ENCODE peak calls at places on chromosomes 12 and 14, in four cellular contexts. N, P, F and A are unnamed samples.

GRCh38 chr14:35534130-35534883 is at the start of gene INSM2:
- DNase-seq in P (peak), F (no peak), N (no peak), A (no peak)

GRCh38 chr14:93916476-93916875 is 10.7 kb upstream of the FAM181A start:
- DNase-seq in P (no peak), N (no peak), F (no peak), A (no peak)

GRCh38 chr12:117587646-117588287 is 226.3 kb upstream of the NOS1 start:
- DNase-seq in F (peak), P (peak), N (no peak), A (peak)

GRCh38 chr14:95045255-95045701 is 112.1 kb downstream of the DICER1 start:
- DNase-seq in P (no peak), N (no peak), F (no peak), A (no peak)

GRCh38 chr12:87200289-87200979 is 828.8 kb downstream of the C12orf50 start:
- DNase-seq in N (no peak), F (no peak), P (no peak), A (no peak)

GRCh38 chr12:26188132-26188531 is 7.2 kb upstream of the SSPN start:
- DNase-seq in P (no peak), F (no peak), N (no peak), A (no peak)

GRCh38 chr14:21940887-21941855 is 267.6 kb upstream of the OR4E1 start:
- DNase-seq in N (no peak), F (peak), P (peak), A (peak)

GRCh38 chr12:59372971-59373370 is 222.9 kb upstream of the SLC16A7 start:
- DNase-seq in F (no peak), P (no peak), N (no peak), A (peak)

GRCh38 chr12:82554529-82554928 is 132.2 kb upstream of the TMTC2 start:
- DNase-seq in P (no peak), F (no peak), N (peak), A (no peak)

GRCh38 chr14:99737451-99737951 is 53.4 kb downstream of the CYP46A1 start:
- DNase-seq in N (no peak), P (no peak), F (no peak), A (no peak)

GRCh38 chr12:82931349-82932116 is 244.8 kb downstream of the TMTC2 start:
- DNase-seq in F (no peak), N (no peak), P (no peak), A (no peak)

GRCh38 chr12:95207407-95207806 is 9.9 kb downstream of the FGD6 start:
- DNase-seq in N (no peak), P (no peak), F (no peak), A (no peak)

GRCh38 chr12:95206916-95207315 is 10.4 kb downstream of the FGD6 start:
- DNase-seq in N (no peak), F (no peak), P (no peak), A (no peak)

GRCh38 chr12:95204141-95204866 is 13.0 kb downstream of the FGD6 start:
- DNase-seq in P (peak), F (no peak), N (no peak), A (peak)

GRCh38 chr12:95205016-95205415 is 12.3 kb downstream of the FGD6 start:
- DNase-seq in F (no peak), N (no peak), P (no peak), A (no peak)

DNA sequence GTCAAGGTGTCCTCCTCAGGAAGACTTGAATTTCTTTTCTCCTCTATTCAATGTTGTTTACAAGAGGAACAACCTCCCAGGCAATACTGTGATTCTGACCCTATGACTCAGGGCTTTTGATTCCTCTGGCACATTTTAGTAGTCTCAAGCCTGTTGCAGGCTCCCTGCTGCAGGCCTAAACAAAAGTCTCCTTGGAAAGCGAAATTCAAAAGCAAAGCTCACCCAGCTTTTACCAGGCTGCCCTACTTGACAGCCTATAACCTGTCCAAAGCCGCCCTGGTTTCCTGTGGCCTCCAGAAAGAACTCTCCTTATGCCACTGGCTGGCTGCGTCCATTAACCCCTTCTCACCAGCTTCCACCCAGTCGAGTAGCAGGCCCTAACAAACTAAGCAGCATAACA is 11.6 kb downstream of the FGD6 start:
- DNase-seq in N (no peak), P (no peak), F (no peak), A (no peak)
- TF ChIP-seq TCF7 in N (no peak), P (no peak), F (no peak), A (no peak)

GRCh38 chr14:33484264-33484663 is 466.6 kb downstream of the EGLN3 start:
- DNase-seq in N (no peak), P (no peak), F (no peak), A (no peak)
- TF ChIP-seq ATF3 in N (no peak), P (no peak), F (no peak), A (no peak)

GRCh38 chr12:57049890-57050289 is at the start of gene MYO1A:
- DNase-seq in N (no peak), P (no peak), F (peak), A (no peak)
- TF ChIP-seq ETV6 in N (no peak), P (no peak), F (peak), A (no peak)

GRCh38 chr14:68168460-68169109 is 349.0 kb downstream of the RAD51B start:
- DNase-seq in F (no peak), P (no peak), N (no peak), A (no peak)

GRCh38 chr14:68173227-68173972 is 353.8 kb downstream of the RAD51B start:
- DNase-seq in F (no peak), N (no peak), P (no peak), A (no peak)

GRCh38 chr14:68172664-68173063 is 353.1 kb downstream of the RAD51B start:
- DNase-seq in F (peak), N (peak), P (no peak), A (no peak)

GRCh38 chr14:68174446-68174845 is 354.9 kb downstream of the RAD51B start:
- DNase-seq in F (no peak), P (no peak), N (no peak), A (no peak)

DNA sequence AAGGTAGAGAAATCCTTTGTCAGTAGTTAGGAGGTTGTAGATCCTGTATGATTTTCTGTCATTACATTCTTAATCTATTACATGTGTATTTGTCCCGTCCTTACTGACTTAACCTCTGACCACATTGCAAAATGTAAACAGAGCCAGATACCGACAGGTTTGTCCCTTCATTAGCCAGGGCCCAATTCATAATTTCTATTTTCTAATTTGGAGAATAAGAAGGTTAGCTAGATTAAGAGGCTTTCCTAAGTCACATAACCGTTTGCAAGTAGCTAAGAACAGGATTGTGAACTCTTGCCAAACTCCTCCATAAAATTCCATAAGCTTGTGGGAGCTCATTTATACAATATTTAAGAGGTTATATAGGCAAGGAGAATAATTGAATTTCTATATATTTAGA is 352.6 kb downstream of the RAD51B start:
- DNase-seq in P (no peak), F (peak), N (no peak), A (no peak)
- TF ChIP-seq TCF7 in P (no peak), F (peak), N (no peak), A (no peak)